ENCODE peak calls at places on chromosomes 3 and 15, in ten cellular contexts. One of them, this sample, is unnamed.

GRCh38 chr3:9809615-9810356 is at the start of gene TTLL3:
- DNase-seq in hepatocyte: peak; percentile 83
- DNase-seq in NT2/D1: no peak
- DNase-seq in spleen: peak; percentile 94
- DNase-seq in naive thymus-derived CD4-positive, alpha-beta T cell: peak; percentile 37
- DNase-seq in psoas muscle: peak; percentile 87
- DNase-seq in HCT116: no peak
- DNase-seq in transverse colon: peak; percentile 83
- DNase-seq in right lobe of liver: peak; percentile 71
- DNase-seq in mucosa of descending colon: peak; percentile 86
- DNase-seq in this sample: peak; percentile 78

GRCh38 chr15:80780416-80781221 is 1.4 kb downstream of the CEMIP start:
- DNase-seq in naive thymus-derived CD4-positive, alpha-beta T cell: no peak
- DNase-seq in NT2/D1: peak; percentile 63
- DNase-seq in spleen: no peak
- DNase-seq in right lobe of liver: no peak
- DNase-seq in psoas muscle: peak; percentile 58
- DNase-seq in mucosa of descending colon: peak; percentile 76
- DNase-seq in HCT116: no peak
- DNase-seq in hepatocyte: peak; percentile 85
- DNase-seq in transverse colon: peak; percentile 53
- DNase-seq in this sample: peak; percentile 39

GRCh38 chr15:47356297-47356696 is 361.0 kb upstream of the SEMA6D start:
- DNase-seq in spleen: no peak
- DNase-seq in psoas muscle: no peak
- DNase-seq in NT2/D1: no peak
- DNase-seq in right lobe of liver: no peak
- DNase-seq in mucosa of descending colon: no peak
- DNase-seq in hepatocyte: no peak
- DNase-seq in naive thymus-derived CD4-positive, alpha-beta T cell: no peak
- DNase-seq in HCT116: no peak
- DNase-seq in transverse colon: no peak
- DNase-seq in this sample: no peak

GRCh38 chr3:144241381-144241780 is 269.8 kb downstream of the DIPK2A start:
- DNase-seq in naive thymus-derived CD4-positive, alpha-beta T cell: no peak
- DNase-seq in right lobe of liver: no peak
- DNase-seq in hepatocyte: peak; percentile 31
- DNase-seq in NT2/D1: no peak
- DNase-seq in mucosa of descending colon: no peak
- DNase-seq in transverse colon: no peak
- DNase-seq in spleen: no peak
- DNase-seq in HCT116: no peak
- DNase-seq in psoas muscle: no peak
- DNase-seq in this sample: no peak

GRCh38 chr15:70036585-70037343 is 61.0 kb downstream of the TLE3 start:
- DNase-seq in right lobe of liver: no peak
- DNase-seq in mucosa of descending colon: peak; percentile 41
- DNase-seq in HCT116: no peak
- DNase-seq in psoas muscle: no peak
- DNase-seq in spleen: peak; percentile 85
- DNase-seq in naive thymus-derived CD4-positive, alpha-beta T cell: no peak
- DNase-seq in hepatocyte: no peak
- DNase-seq in NT2/D1: no peak
- DNase-seq in transverse colon: peak; percentile 83
- DNase-seq in this sample: peak; percentile 40

GRCh38 chr15:71651750-71652186 is 158.6 kb upstream of the NR2E3 start:
- DNase-seq in hepatocyte: peak; percentile 65
- DNase-seq in psoas muscle: no peak
- DNase-seq in transverse colon: peak; percentile 14
- DNase-seq in NT2/D1: peak; percentile 66
- DNase-seq in right lobe of liver: no peak
- DNase-seq in HCT116: peak; percentile 39
- DNase-seq in mucosa of descending colon: peak; percentile 64
- DNase-seq in spleen: no peak
- DNase-seq in naive thymus-derived CD4-positive, alpha-beta T cell: no peak
- DNase-seq in this sample: peak; percentile 52

GRCh38 chr3:144033235-144033579 is 61.6 kb downstream of the DIPK2A start:
- DNase-seq in HCT116: no peak
- DNase-seq in right lobe of liver: no peak
- DNase-seq in spleen: no peak
- DNase-seq in naive thymus-derived CD4-positive, alpha-beta T cell: no peak
- DNase-seq in psoas muscle: no peak
- DNase-seq in hepatocyte: no peak
- DNase-seq in mucosa of descending colon: no peak
- DNase-seq in NT2/D1: no peak
- DNase-seq in transverse colon: no peak
- DNase-seq in this sample: no peak

GRCh38 chr15:46080018-46080417 is 445.2 kb downstream of the SQOR start:
- DNase-seq in naive thymus-derived CD4-positive, alpha-beta T cell: no peak
- DNase-seq in right lobe of liver: no peak
- DNase-seq in hepatocyte: peak; percentile 17
- DNase-seq in HCT116: no peak
- DNase-seq in psoas muscle: no peak
- DNase-seq in mucosa of descending colon: no peak
- DNase-seq in NT2/D1: no peak
- DNase-seq in spleen: no peak
- DNase-seq in transverse colon: no peak
- DNase-seq in this sample: no peak

GRCh38 chr15:72685925-72686794 is at the start of the genes BBS4 and HIGD2B:
- DNase-seq in psoas muscle: peak; percentile 93
- DNase-seq in mucosa of descending colon: peak; percentile 92
- DNase-seq in naive thymus-derived CD4-positive, alpha-beta T cell: peak; percentile 77
- DNase-seq in HCT116: peak; percentile 90
- DNase-seq in right lobe of liver: peak; percentile 91
- DNase-seq in spleen: peak; percentile 96
- DNase-seq in transverse colon: peak; percentile 92
- DNase-seq in hepatocyte: peak; percentile 93
- DNase-seq in NT2/D1: peak; percentile 92
- DNase-seq in this sample: peak; percentile 93

GRCh38 chr3:29609007-29609805 is 328.3 kb downstream of the RBMS3 start:
- DNase-seq in transverse colon: no peak
- DNase-seq in psoas muscle: no peak
- DNase-seq in naive thymus-derived CD4-positive, alpha-beta T cell: no peak
- DNase-seq in right lobe of liver: no peak
- DNase-seq in spleen: no peak
- DNase-seq in HCT116: no peak
- DNase-seq in mucosa of descending colon: no peak
- DNase-seq in NT2/D1: no peak
- DNase-seq in hepatocyte: no peak
- DNase-seq in this sample: no peak

GRCh38 chr3:177443469-177443868 is 246.2 kb upstream of the TBL1XR1 start:
- DNase-seq in transverse colon: no peak
- DNase-seq in spleen: no peak
- DNase-seq in right lobe of liver: no peak
- DNase-seq in HCT116: peak; percentile 19
- DNase-seq in naive thymus-derived CD4-positive, alpha-beta T cell: no peak
- DNase-seq in NT2/D1: no peak
- DNase-seq in hepatocyte: peak; percentile 40
- DNase-seq in psoas muscle: no peak
- DNase-seq in mucosa of descending colon: no peak
- DNase-seq in this sample: peak; percentile 86

GRCh38 chr3:71523628-71524027 is 59.9 kb downstream of the FOXP1 start:
- DNase-seq in right lobe of liver: no peak
- DNase-seq in hepatocyte: no peak
- DNase-seq in NT2/D1: no peak
- DNase-seq in naive thymus-derived CD4-positive, alpha-beta T cell: no peak
- DNase-seq in psoas muscle: no peak
- DNase-seq in HCT116: no peak
- DNase-seq in spleen: no peak
- DNase-seq in transverse colon: no peak
- DNase-seq in mucosa of descending colon: no peak
- DNase-seq in this sample: no peak
- H3K4me1 ChIP-seq in right lobe of liver: no peaks in the 10 kb centered on the region
- H3K4me1 ChIP-seq in hepatocyte: peaks cover 5% of the 10 kb centered on the region
- H3K4me1 ChIP-seq in NT2/D1: no peaks in the 10 kb centered on the region
- H3K4me1 ChIP-seq in naive thymus-derived CD4-positive, alpha-beta T cell: no peaks in the 10 kb centered on the region
- H3K4me1 ChIP-seq in psoas muscle: peaks cover 14% of the 10 kb centered on the region
- H3K4me1 ChIP-seq in HCT116: no peaks in the 10 kb centered on the region
- H3K4me1 ChIP-seq in spleen: peaks cover 7% of the 10 kb centered on the region
- H3K4me1 ChIP-seq in transverse colon: peaks cover 4% of the 10 kb centered on the region
- H3K4me1 ChIP-seq in mucosa of descending colon: no peaks in the 10 kb centered on the region
- H3K4me1 ChIP-seq in this sample: no peaks in the 10 kb centered on the region

DNA sequence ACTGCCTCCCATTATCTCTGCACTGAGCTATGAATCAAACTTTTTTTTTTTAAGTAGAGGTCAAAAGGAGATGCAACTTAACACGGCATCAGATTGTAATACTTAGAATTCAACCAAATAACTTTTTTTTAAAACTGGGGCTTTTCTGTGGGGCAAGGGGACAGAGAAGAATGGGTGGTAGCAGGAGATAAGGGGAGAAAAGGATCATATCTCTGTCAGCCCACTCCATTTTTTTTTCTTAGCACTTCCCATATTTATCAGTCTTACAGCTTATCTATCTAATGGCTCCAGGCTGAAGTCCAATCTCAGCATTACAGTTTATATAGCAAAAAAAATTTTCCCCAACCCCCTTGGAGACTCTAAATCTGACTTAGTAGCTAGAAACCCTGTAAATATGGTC is 69.3 kb downstream of the PIK3R4 start:
- DNase-seq in right lobe of liver: no peak
- DNase-seq in mucosa of descending colon: no peak
- DNase-seq in HCT116: no peak
- DNase-seq in transverse colon: no peak
- DNase-seq in hepatocyte: no peak
- DNase-seq in spleen: no peak
- DNase-seq in naive thymus-derived CD4-positive, alpha-beta T cell: no peak
- DNase-seq in NT2/D1: no peak
- DNase-seq in psoas muscle: no peak
- DNase-seq in this sample: no peak
- H3K36me3 ChIP-seq in right lobe of liver: no peaks in the 10 kb centered on the region
- H3K36me3 ChIP-seq in mucosa of descending colon: no peaks in the 10 kb centered on the region
- H3K36me3 ChIP-seq in HCT116: peaks cover 8% of the 10 kb centered on the region
- H3K36me3 ChIP-seq in transverse colon: peaks cover 2% of the 10 kb centered on the region
- H3K36me3 ChIP-seq in hepatocyte: no peaks in the 10 kb centered on the region
- H3K36me3 ChIP-seq in spleen: peaks cover 59% of the 10 kb centered on the region
- H3K36me3 ChIP-seq in naive thymus-derived CD4-positive, alpha-beta T cell: peaks cover 12% of the 10 kb centered on the region
- H3K36me3 ChIP-seq in NT2/D1: peaks cover 57% of the 10 kb centered on the region
- H3K36me3 ChIP-seq in psoas muscle: peaks cover 77% of the 10 kb centered on the region
- H3K36me3 ChIP-seq in this sample: peaks cover 9% of the 10 kb centered on the region

GRCh38 chr15:44298878-44299277 is 10.4 kb downstream of the GOLM2 start:
- DNase-seq in NT2/D1: no peak
- DNase-seq in transverse colon: no peak
- DNase-seq in HCT116: peak; percentile 26
- DNase-seq in spleen: no peak
- DNase-seq in hepatocyte: no peak
- DNase-seq in psoas muscle: no peak
- DNase-seq in right lobe of liver: no peak
- DNase-seq in naive thymus-derived CD4-positive, alpha-beta T cell: no peak
- DNase-seq in mucosa of descending colon: no peak
- DNase-seq in this sample: peak; percentile 13

GRCh38 chr15:44300567-44300966 is 12.0 kb downstream of the GOLM2 start:
- DNase-seq in spleen: no peak
- DNase-seq in HCT116: no peak
- DNase-seq in right lobe of liver: no peak
- DNase-seq in naive thymus-derived CD4-positive, alpha-beta T cell: no peak
- DNase-seq in mucosa of descending colon: no peak
- DNase-seq in transverse colon: no peak
- DNase-seq in NT2/D1: no peak
- DNase-seq in psoas muscle: no peak
- DNase-seq in hepatocyte: no peak
- DNase-seq in this sample: peak; percentile 5

GRCh38 chr15:44299997-44300396 is 11.5 kb downstream of the GOLM2 start:
- DNase-seq in mucosa of descending colon: no peak
- DNase-seq in hepatocyte: no peak
- DNase-seq in naive thymus-derived CD4-positive, alpha-beta T cell: no peak
- DNase-seq in NT2/D1: no peak
- DNase-seq in right lobe of liver: no peak
- DNase-seq in transverse colon: no peak
- DNase-seq in HCT116: no peak
- DNase-seq in spleen: no peak
- DNase-seq in psoas muscle: no peak
- DNase-seq in this sample: no peak

GRCh38 chr15:44296625-44297524 is 8.4 kb downstream of the GOLM2 start:
- DNase-seq in naive thymus-derived CD4-positive, alpha-beta T cell: no peak
- DNase-seq in right lobe of liver: no peak
- DNase-seq in transverse colon: peak; percentile 43
- DNase-seq in hepatocyte: peak; percentile 36
- DNase-seq in mucosa of descending colon: peak; percentile 62
- DNase-seq in HCT116: peak; percentile 40
- DNase-seq in NT2/D1: no peak
- DNase-seq in psoas muscle: no peak
- DNase-seq in spleen: no peak
- DNase-seq in this sample: peak; percentile 60

DNA sequence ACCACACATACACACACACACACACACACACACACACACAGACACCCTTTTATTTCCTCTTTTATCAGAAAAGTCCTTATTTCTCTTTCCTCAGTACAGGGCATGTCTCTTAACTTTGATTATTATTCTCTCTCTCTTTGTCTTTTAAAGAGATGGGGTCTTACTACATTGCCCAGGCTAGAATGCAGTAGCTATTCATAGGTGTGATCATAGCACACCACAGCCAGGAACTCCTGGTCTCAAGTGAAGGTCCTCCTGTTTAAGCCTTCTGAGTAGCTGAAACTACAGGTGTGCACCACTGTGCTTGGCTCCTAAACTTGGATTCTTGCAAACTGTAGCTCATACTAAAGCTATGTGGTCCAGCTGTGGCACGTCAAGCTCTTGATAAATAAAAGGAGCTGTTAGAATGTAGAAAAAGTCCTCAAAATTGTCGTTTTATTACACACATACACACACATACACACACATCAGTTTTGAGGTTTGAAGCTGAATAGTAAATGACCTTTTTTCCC is 7.4 kb downstream of the GOLM2 start:
- DNase-seq in naive thymus-derived CD4-positive, alpha-beta T cell: no peak
- DNase-seq in spleen: no peak
- DNase-seq in hepatocyte: no peak
- DNase-seq in transverse colon: no peak
- DNase-seq in mucosa of descending colon: peak; percentile 36
- DNase-seq in HCT116: no peak
- DNase-seq in psoas muscle: no peak
- DNase-seq in right lobe of liver: no peak
- DNase-seq in NT2/D1: no peak
- DNase-seq in this sample: no peak
- H3K4me1 ChIP-seq in naive thymus-derived CD4-positive, alpha-beta T cell: peaks cover 4% of the 10 kb centered on the region
- H3K4me1 ChIP-seq in spleen: peaks cover 20% of the 10 kb centered on the region
- H3K4me1 ChIP-seq in hepatocyte: peaks cover 19% of the 10 kb centered on the region
- H3K4me1 ChIP-seq in transverse colon: peaks cover 59% of the 10 kb centered on the region
- H3K4me1 ChIP-seq in mucosa of descending colon: peaks cover 22% of the 10 kb centered on the region
- H3K4me1 ChIP-seq in HCT116: peaks cover 20% of the 10 kb centered on the region
- H3K4me1 ChIP-seq in psoas muscle: peaks cover 9% of the 10 kb centered on the region
- H3K4me1 ChIP-seq in right lobe of liver: peaks cover 10% of the 10 kb centered on the region
- H3K4me1 ChIP-seq in NT2/D1: no peaks in the 10 kb centered on the region
- H3K4me1 ChIP-seq in this sample: no peaks in the 10 kb centered on the region

DNA sequence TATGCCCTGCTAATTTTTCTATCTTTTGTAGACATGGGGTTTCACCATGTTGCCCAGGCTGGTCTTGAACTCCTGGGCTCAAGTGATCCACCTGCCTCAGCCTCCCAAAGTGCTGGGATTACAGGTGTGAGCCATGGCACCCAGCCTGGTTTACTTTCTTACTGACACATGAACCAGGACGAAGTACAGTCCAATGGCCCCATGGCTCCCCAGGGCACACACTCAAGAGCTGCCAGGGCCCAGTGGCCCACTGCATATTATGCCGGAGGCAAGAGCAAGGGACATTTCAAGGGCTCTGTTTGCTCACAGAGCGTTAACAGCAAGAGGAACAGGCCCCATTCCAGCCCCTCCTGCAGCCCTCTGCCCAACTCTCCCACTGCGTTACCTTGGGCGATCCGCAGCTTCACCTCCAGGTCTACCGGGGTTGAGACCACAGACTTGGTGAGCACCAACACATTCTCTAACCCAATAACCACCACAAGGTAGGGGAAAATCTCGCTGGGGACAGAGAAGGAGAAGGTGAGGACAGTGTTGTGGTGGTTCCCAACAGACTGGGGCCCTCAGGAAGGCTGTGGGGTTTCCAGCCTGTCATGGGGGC is 42.8 kb downstream of the PTPN23 start:
- DNase-seq in right lobe of liver: peak; percentile 82
- DNase-seq in spleen: no peak
- DNase-seq in naive thymus-derived CD4-positive, alpha-beta T cell: no peak
- DNase-seq in transverse colon: no peak
- DNase-seq in NT2/D1: no peak
- DNase-seq in hepatocyte: no peak
- DNase-seq in mucosa of descending colon: no peak
- DNase-seq in psoas muscle: no peak
- DNase-seq in HCT116: no peak
- DNase-seq in this sample: no peak
- H3K36me3 ChIP-seq in right lobe of liver: no peaks in the 10 kb centered on the region
- H3K36me3 ChIP-seq in spleen: peaks cover 69% of the 10 kb centered on the region
- H3K36me3 ChIP-seq in naive thymus-derived CD4-positive, alpha-beta T cell: peaks cover 20% of the 10 kb centered on the region
- H3K36me3 ChIP-seq in transverse colon: no peaks in the 10 kb centered on the region
- H3K36me3 ChIP-seq in NT2/D1: peaks cover 88% of the 10 kb centered on the region
- H3K36me3 ChIP-seq in hepatocyte: no peaks in the 10 kb centered on the region
- H3K36me3 ChIP-seq in mucosa of descending colon: no peaks in the 10 kb centered on the region
- H3K36me3 ChIP-seq in psoas muscle: peaks cover 86% of the 10 kb centered on the region
- H3K36me3 ChIP-seq in HCT116: peaks cover 17% of the 10 kb centered on the region
- H3K36me3 ChIP-seq in this sample: peaks cover 3% of the 10 kb centered on the region